ENCODE peak calls at places on chromosomes 6 and 20, in four cellular contexts. One of them, this sample, is unnamed.

GRCh38 chr6:133892444-133893323 is 3.8 kb downstream of the TCF21 start:
- DNase-seq in Daoy: no peak
- DNase-seq in myocyte: no peak
- DNase-seq in small intestine: no peak
- DNase-seq in this sample: no peak

GRCh38 chr6:2999005-2999620 is 581 bp upstream of the NQO2 start:
- DNase-seq in myocyte: no peak
- DNase-seq in small intestine: peak; percentile 94
- DNase-seq in Daoy: peak; percentile 89
- DNase-seq in this sample: peak; percentile 84

GRCh38 chr6:90135672-90136071 is 161.0 kb downstream of the BACH2 start:
- DNase-seq in myocyte: no peak
- DNase-seq in small intestine: no peak
- DNase-seq in Daoy: peak; percentile 64
- DNase-seq in this sample: no peak

GRCh38 chr20:346640-347316 is at the start of gene NRSN2:
- DNase-seq in Daoy: peak; percentile 61
- DNase-seq in myocyte: peak; percentile 72
- DNase-seq in small intestine: peak; percentile 34
- DNase-seq in this sample: peak; percentile 69

GRCh38 chr6:35014786-35015185 is 125.7 kb downstream of the ANKS1A start:
- DNase-seq in Daoy: peak; percentile 37
- DNase-seq in small intestine: no peak
- DNase-seq in myocyte: peak; percentile 69
- DNase-seq in this sample: peak; percentile 61

GRCh38 chr6:158655569-158656450 is 6.0 kb downstream of the SYTL3 start:
- DNase-seq in small intestine: no peak
- DNase-seq in myocyte: peak; percentile 38
- DNase-seq in Daoy: no peak
- DNase-seq in this sample: no peak

GRCh38 chr20:34262488-34263288 is 21.5 kb downstream of the ASIP start:
- DNase-seq in myocyte: no peak
- DNase-seq in Daoy: peak; percentile 21
- DNase-seq in small intestine: peak; percentile 15
- DNase-seq in this sample: no peak

GRCh38 chr20:49887828-49888340 is 27.4 kb downstream of the SPATA2 start:
- DNase-seq in myocyte: no peak
- DNase-seq in small intestine: no peak
- DNase-seq in Daoy: no peak
- DNase-seq in this sample: no peak

GRCh38 chr20:45253260-45253659 is 1.1 kb downstream of the SLPI start:
- DNase-seq in small intestine: no peak
- DNase-seq in Daoy: no peak
- DNase-seq in myocyte: no peak
- DNase-seq in this sample: no peak

GRCh38 chr6:47571488-47571887 is 93.9 kb downstream of the CD2AP start:
- DNase-seq in small intestine: no peak
- DNase-seq in myocyte: no peak
- DNase-seq in Daoy: no peak
- DNase-seq in this sample: no peak

This sample was measured in H54.